ENCODE peak calls at places on chromosomes 4 and X, in seven cellular contexts. H, F, O, U, E, I and W are unnamed samples.

GRCh38 chr4:70734168-70734954 is 12.6 kb downstream of the RUFY3 start:
- DNase-seq in F (no peak), E (no peak), U (peak; percentile 47), H (no peak), O (no peak), I (no peak), W (no peak)

GRCh38 chrX:30577362-30577961 is at the start of gene TASL:
- DNase-seq in I (no peak), E (no peak), U (no peak), O (no peak), F (no peak), H (no peak), W (peak; percentile 55)

GRCh38 chrX:37646254-37646653 is 39.3 kb upstream of the XK start:
- DNase-seq in U (no peak), O (no peak), I (no peak), H (no peak), E (no peak), F (no peak), W (no peak)

GRCh38 chr4:124343711-124344110 is 368.8 kb downstream of the ANKRD50 start:
- DNase-seq in U (no peak), E (no peak), I (no peak), F (no peak), H (no peak), O (no peak), W (no peak)

GRCh38 chr4:7844247-7844991 is 95.2 kb downstream of the AFAP1 start:
- DNase-seq in U (peak; percentile 99), I (peak; percentile 83), E (peak; percentile 67), O (peak; percentile 76), H (peak; percentile 82), F (peak; percentile 77), W (peak; percentile 78)

GRCh38 chrX:78513996-78514745 is 145.0 kb downstream of the RTL3 start:
- DNase-seq in H (no peak), I (no peak), U (no peak), O (no peak), F (no peak), E (peak; percentile 16), W (no peak)

GRCh38 chr4:54581807-54582206 is 76.0 kb upstream of the KIT start:
- DNase-seq in U (no peak), F (no peak), O (no peak), E (no peak), H (no peak), I (no peak), W (no peak)

GRCh38 chrX:17802756-17803155 is 58.3 kb downstream of the RAI2 start:
- DNase-seq in F (no peak), H (no peak), E (no peak), I (no peak), O (no peak), U (no peak), W (no peak)

GRCh38 chr4:8891646-8892555 is 20.3 kb upstream of the HMX1 start:
- DNase-seq in H (no peak), F (no peak), I (no peak), E (no peak), U (no peak), O (no peak), W (no peak)

GRCh38 chr4:8882239-8882638 is 10.6 kb upstream of the HMX1 start:
- DNase-seq in O (no peak), F (no peak), I (no peak), H (no peak), U (no peak), E (no peak), W (no peak)

GRCh38 chr4:8888856-8889255 is 17.2 kb upstream of the HMX1 start:
- DNase-seq in F (no peak), U (no peak), O (no peak), H (no peak), I (no peak), E (no peak), W (no peak)

GRCh38 chr4:8891255-8891645 is 19.6 kb upstream of the HMX1 start:
- DNase-seq in U (no peak), E (no peak), O (no peak), I (no peak), H (no peak), F (no peak), W (no peak)

GRCh38 chr4:8886625-8887406 is 15.2 kb upstream of the HMX1 start:
- DNase-seq in O (no peak), E (no peak), H (no peak), F (no peak), I (no peak), U (no peak), W (no peak)
- H3K27me3 ChIP-seq in O (peaks cover 91% of the 10 kb centered on the region), E (peaks cover 67% of the 10 kb centered on the region), H (no peaks in the 10 kb centered on the region), F (peaks cover 55% of the 10 kb centered on the region), I (peaks cover 13% of the 10 kb centered on the region), U (peaks cover 36% of the 10 kb centered on the region), W (no peaks in the 10 kb centered on the region)

GRCh38 chrX:72005046-72005445 is 94.4 kb downstream of the NHSL2 start:
- DNase-seq in E (no peak), F (no peak), H (no peak), I (no peak), O (no peak), U (no peak), W (no peak)

GRCh38 chrX:72002886-72003285 is 92.2 kb downstream of the NHSL2 start:
- DNase-seq in H (no peak), U (peak; percentile 77), E (no peak), F (no peak), I (no peak), O (no peak), W (no peak)

GRCh38 chrX:72001906-72002305 is 91.3 kb downstream of the NHSL2 start:
- DNase-seq in H (no peak), E (no peak), F (no peak), O (no peak), U (no peak), I (no peak), W (no peak)

GRCh38 chrX:72006461-72006860 is 95.8 kb downstream of the NHSL2 start:
- DNase-seq in U (no peak), O (no peak), H (no peak), E (no peak), F (no peak), I (no peak), W (no peak)

DNA sequence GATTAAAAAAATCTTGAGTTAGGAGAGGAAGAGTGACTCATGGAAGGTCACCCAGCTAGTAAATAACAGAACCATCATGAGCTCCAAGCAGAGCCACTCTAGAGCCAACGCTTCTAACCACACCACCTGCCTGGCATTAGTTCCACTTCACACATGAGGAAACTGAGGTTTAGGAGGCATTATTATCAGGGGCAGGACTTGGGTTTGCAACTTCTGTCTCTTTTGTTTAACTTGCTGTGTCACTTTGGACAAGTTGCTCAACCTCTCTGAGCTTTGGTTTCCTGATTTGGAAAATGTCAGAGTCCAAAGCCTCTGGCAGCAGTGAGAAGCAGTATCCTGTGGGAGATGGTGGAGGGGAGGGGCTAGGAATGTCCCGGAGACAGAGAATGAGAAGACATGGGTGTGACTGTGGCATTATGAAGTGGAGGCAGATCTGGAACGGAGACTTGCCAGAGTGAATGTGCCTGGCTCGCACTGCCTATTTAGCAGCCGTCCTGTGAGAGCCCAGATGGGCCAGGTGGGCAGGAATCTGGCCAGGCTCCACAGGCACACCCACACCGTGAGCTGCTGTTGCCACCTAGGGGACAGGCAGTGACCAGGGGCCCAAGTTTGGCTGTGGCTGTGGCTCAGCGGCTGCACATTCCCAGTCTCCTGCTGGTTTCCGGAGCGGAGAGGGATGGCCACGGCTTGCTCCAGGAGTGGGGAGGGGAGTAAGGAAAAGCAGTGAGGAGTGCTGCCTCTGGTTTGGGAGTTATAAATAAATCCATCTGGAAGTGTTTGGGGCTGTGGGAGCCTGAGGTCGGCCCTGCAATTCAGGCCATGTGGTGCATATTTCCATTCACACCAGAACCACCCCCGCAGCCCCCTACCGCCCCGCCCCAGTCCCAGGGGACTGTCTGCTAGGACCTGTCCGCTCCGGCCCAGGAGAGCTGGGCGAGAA is 93.4 kb downstream of the NHSL2 start:
- DNase-seq in H (no peak), U (peak; percentile 68), F (peak; percentile 46), I (peak; percentile 50), E (peak; percentile 58), O (peak; percentile 66), W (peak; percentile 84)
- H3K4me1 ChIP-seq in H (no peaks in the 10 kb centered on the region), U (peaks cover 21% of the 10 kb centered on the region), F (peaks cover 8% of the 10 kb centered on the region), I (no peaks in the 10 kb centered on the region), E (peaks cover 2% of the 10 kb centered on the region), O (no peaks in the 10 kb centered on the region), W (no peaks in the 10 kb centered on the region)

GRCh38 chr4:2415213-2415612 is 3.2 kb downstream of the ZFYVE28 start:
- DNase-seq in O (no peak), E (no peak), U (no peak), H (no peak), F (no peak), I (no peak), W (no peak)
- H3K27me3 ChIP-seq in O (no peaks in the 10 kb centered on the region), E (peaks cover 84% of the 10 kb centered on the region), U (peaks cover 53% of the 10 kb centered on the region), H (peaks cover 13% of the 10 kb centered on the region), F (peaks cover 48% of the 10 kb centered on the region), I (no peaks in the 10 kb centered on the region), W (no peaks in the 10 kb centered on the region)

GRCh38 chr4:118281611-118282442 is 71.0 kb downstream of the PRSS12 start:
- DNase-seq in O (no peak), I (peak; percentile 17), E (no peak), U (peak; percentile 61), H (no peak), F (peak; percentile 18), W (no peak)
- H3K4me1 ChIP-seq in O (peaks cover 19% of the 10 kb centered on the region), I (peaks cover 22% of the 10 kb centered on the region), E (no peaks in the 10 kb centered on the region), U (peaks cover 24% of the 10 kb centered on the region), H (no peaks in the 10 kb centered on the region), F (peaks cover 26% of the 10 kb centered on the region), W (no peaks in the 10 kb centered on the region)

GRCh38 chr4:147651563-147651962 is 32.4 kb downstream of the PRMT9 start:
- DNase-seq in U (no peak), O (no peak), E (no peak), F (no peak), H (no peak), I (no peak), W (no peak)

GRCh38 chr4:147658501-147658900 is 25.5 kb downstream of the PRMT9 start:
- DNase-seq in U (no peak), H (no peak), O (no peak), F (no peak), I (no peak), E (no peak), W (no peak)

GRCh38 chr4:147655639-147656038 is 28.3 kb downstream of the PRMT9 start:
- DNase-seq in U (no peak), I (no peak), H (no peak), O (no peak), F (no peak), E (peak; percentile 18), W (no peak)
- H3K27me3 ChIP-seq in U (no peaks in the 10 kb centered on the region), I (no peaks in the 10 kb centered on the region), H (no peaks in the 10 kb centered on the region), O (no peaks in the 10 kb centered on the region), F (no peaks in the 10 kb centered on the region), E (no peaks in the 10 kb centered on the region), W (no peaks in the 10 kb centered on the region)

DNA sequence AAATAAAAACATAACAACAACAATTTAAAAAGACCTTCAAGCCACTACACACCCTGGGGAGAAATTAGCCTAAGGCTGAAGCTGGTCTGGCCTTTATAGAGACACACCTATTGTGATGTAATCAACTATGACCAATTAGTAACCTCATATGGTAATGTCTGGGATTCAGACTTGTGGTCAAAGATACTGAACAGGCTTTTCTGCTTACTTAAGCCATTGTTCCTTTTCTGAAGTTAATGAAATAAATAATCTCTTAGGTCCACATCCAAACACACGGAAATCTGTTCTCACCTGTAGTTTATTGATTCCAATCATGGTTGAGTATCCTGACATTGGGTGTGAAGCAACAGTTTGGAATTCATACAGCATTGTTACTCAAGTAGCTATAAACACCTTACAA is 152.5 kb downstream of the PLS3 start:
- DNase-seq in H (no peak), O (no peak), F (no peak), U (no peak), E (no peak), I (no peak), W (no peak)
- H3K4me1 ChIP-seq in H (no peaks in the 10 kb centered on the region), O (no peaks in the 10 kb centered on the region), F (no peaks in the 10 kb centered on the region), U (no peaks in the 10 kb centered on the region), E (no peaks in the 10 kb centered on the region), I (no peaks in the 10 kb centered on the region), W (no peaks in the 10 kb centered on the region)

GRCh38 chr4:110610940-110611785 is 11.7 kb downstream of the PITX2 start:
- DNase-seq in I (no peak), O (no peak), U (no peak), E (no peak), F (no peak), H (no peak), W (no peak)
- H3K27me3 ChIP-seq in I (peaks cover 6% of the 10 kb centered on the region), O (peaks cover 93% of the 10 kb centered on the region), U (peaks cover 80% of the 10 kb centered on the region), E (peaks cover 82% of the 10 kb centered on the region), F (peaks cover 2% of the 10 kb centered on the region), H (no peaks in the 10 kb centered on the region), W (no peaks in the 10 kb centered on the region)